ENCODE peak calls at places on chromosomes 13 and 19, in nine cellular contexts. I is A549; L is NCI-H2171 treated with DMSO at 0.1 percent for 48 hours; Z is GM12865; Y is heart left ventricle; U is choroid plexus epithelial cell; F is HS-27A; V is activated CD4-positive, alpha-beta T cell treated with anti-CD3 and anti-CD28 coated beads, Interleukin-2, amount 10 ng/mL, durations not matched to agents 7 days and 5 days; T is foreskin keratinocyte. R is an unnamed sample.

GRCh38 chr19:55083004-55083850 is 7.6 kb downstream of the EPS8L1 start:
- DNase-seq in I (no peak), L (no peak), Z (no peak), F (no peak), V (no peak), U (no peak), T (no peak), Y (no peak), R (no peak)

GRCh38 chr13:85847012-85847411 is 47.8 kb upstream of the SLITRK6 start:
- DNase-seq in F (no peak), L (no peak), V (no peak), U (no peak), T (no peak), Y (no peak), I (no peak), Z (no peak), R (no peak)

GRCh38 chr19:50669319-50670101 is 20.3 kb downstream of the C19orf81 start:
- DNase-seq in F (no peak), L (no peak), U (peak; percentile 34), I (peak; percentile 61), Z (peak; percentile 21), Y (no peak), T (no peak), V (peak; percentile 49), R (peak; percentile 47)

GRCh38 chr19:31350033-31350692 is 927 bp upstream of the TSHZ3 start:
- DNase-seq in V (no peak), T (no peak), U (peak; percentile 13), I (no peak), L (no peak), F (no peak), Z (no peak), Y (peak; percentile 49), R (no peak)

GRCh38 chr13:78524936-78525335 is 78.4 kb downstream of the POU4F1 start:
- DNase-seq in U (no peak), F (no peak), V (no peak), T (no peak), I (no peak), Z (no peak), Y (no peak), L (no peak), R (no peak)

GRCh38 chr13:57877596-57877995 is 246.1 kb downstream of the PCDH17 start:
- DNase-seq in Y (no peak), V (no peak), L (peak; percentile 18), F (no peak), I (no peak), T (no peak), U (no peak), Z (no peak), R (no peak)

GRCh38 chr19:15323496-15324235 is 8.7 kb downstream of the BRD4 start:
- DNase-seq in L (no peak), Z (peak; percentile 21), I (no peak), U (peak; percentile 68), V (no peak), F (no peak), Y (no peak), T (no peak), R (no peak)

GRCh38 chr13:23392313-23392712 is 41.2 kb downstream of the SACS start:
- DNase-seq in L (no peak), Z (no peak), I (no peak), T (no peak), U (no peak), V (no peak), F (no peak), Y (no peak), R (no peak)

GRCh38 chr13:51681037-51681678 is 96.9 kb downstream of the WDFY2 start:
- DNase-seq in U (peak; percentile 77), V (no peak), F (peak; percentile 19), I (peak; percentile 51), Y (no peak), L (no peak), Z (peak; percentile 14), T (peak; percentile 63), R (no peak)

GRCh38 chr13:38872693-38873092 is 117.9 kb downstream of the STOML3 start:
- DNase-seq in L (no peak), V (peak; percentile 36), Z (peak; percentile 73), Y (no peak), I (peak; percentile 41), F (no peak), U (peak; percentile 51), T (no peak), R (peak; percentile 40)

GRCh38 chr19:5955638-5955935 is 22.4 kb downstream of the RANBP3 start:
- DNase-seq in L (no peak), U (peak; percentile 26), I (no peak), F (no peak), Y (no peak), T (no peak), Z (no peak), V (no peak), R (no peak)

GRCh38 chr19:50358483-50359431 is 6.7 kb downstream of the NAPSA start:
- DNase-seq in Z (peak; percentile 91), F (no peak), Y (peak; percentile 75), I (no peak), V (peak; percentile 80), T (no peak), L (no peak), U (peak; percentile 41), R (no peak)

GRCh38 chr13:63636231-63636993 is 2220.8 kb upstream of the PCDH20 start:
- DNase-seq in F (no peak), I (peak; percentile 14), V (no peak), Y (no peak), T (no peak), U (peak; percentile 42), L (no peak), Z (peak; percentile 10), R (no peak)

GRCh38 chr19:36916991-36917390 is 859 bp downstream of the ZNF568 start:
- DNase-seq in U (peak; percentile 55), L (no peak), F (no peak), T (peak; percentile 18), V (peak; percentile 7), I (peak; percentile 9), Z (no peak), Y (no peak), R (no peak)

GRCh38 chr19:32287811-32288227 is 57.6 kb upstream of the ZNF507 start:
- DNase-seq in T (no peak), I (peak; percentile 87), Z (peak; percentile 25), F (peak; percentile 66), L (no peak), U (peak; percentile 85), V (peak; percentile 18), Y (peak; percentile 62), R (peak; percentile 22)

GRCh38 chr13:34654682-34655081 is 287.4 kb upstream of the NBEA start:
- DNase-seq in L (no peak), I (no peak), U (peak; percentile 25), Z (no peak), V (no peak), F (no peak), T (no peak), Y (no peak), R (no peak)

GRCh38 chr13:114268344-114269280 is 12.8 kb upstream of the UPF3A start:
- DNase-seq in V (no peak), F (no peak), U (no peak), T (no peak), L (no peak), Z (peak; percentile 56), Y (no peak), I (no peak), R (no peak)

GRCh38 chr13:73248154-73248553 is 189.3 kb downstream of the KLF5 start:
- DNase-seq in L (no peak), F (no peak), I (no peak), T (no peak), V (no peak), U (no peak), Y (no peak), Z (no peak), R (no peak)

GRCh38 chr13:103130681-103131210 is 64.5 kb upstream of the SLC10A2 start:
- DNase-seq in U (no peak), F (no peak), V (no peak), Y (no peak), L (no peak), T (peak; percentile 31), I (no peak), Z (peak; percentile 58), R (no peak)

GRCh38 chr19:40147693-40148347 is 43.4 kb upstream of the MAP3K10 start:
- DNase-seq in F (no peak), V (no peak), U (peak; percentile 80), I (peak; percentile 46), T (peak; percentile 57), L (no peak), Y (no peak), Z (peak; percentile 40), R (no peak)

R was measured in OCI-LY7.